ENCODE peak calls at places on chromosomes 3 and 15, in seven cellular contexts. T is HepG2, Y is A549, R is spleen, H is heart left ventricle, V is sigmoid colon, S is right lobe of liver. E is an unnamed sample.

GRCh38 chr3:183449391-183449790 is 21.0 kb upstream of the MCF2L2 start:
- DNase-seq in T (peak), Y (no peak), R (no peak), H (no peak), V (no peak), S (no peak), E (no peak)

GRCh38 chr15:55017636-55018035 is 179.1 kb downstream of the RSL24D1 start:
- DNase-seq in T (no peak), Y (no peak), R (no peak), H (no peak), V (no peak), S (no peak), E (no peak)

GRCh38 chr3:53046171-53047170 is 598 bp upstream of the SFMBT1 start:
- DNase-seq in T (no peak), Y (peak), R (peak), H (peak), V (peak), S (peak), E (peak)

GRCh38 chr15:41251411-41251810 is 20.3 kb downstream of the CHP1 start:
- DNase-seq in T (no peak), Y (no peak), R (no peak), H (no peak), V (no peak), S (no peak), E (no peak)

GRCh38 chr3:98657429-98657828 is 64.0 kb upstream of the CPOX start:
- DNase-seq in T (no peak), Y (peak), R (peak), H (no peak), V (no peak), S (peak), E (no peak)

GRCh38 chr3:173660645-173661299 is 263.2 kb downstream of the NLGN1 start:
- DNase-seq in T (no peak), Y (no peak), R (no peak), H (no peak), V (no peak), S (no peak), E (no peak)

GRCh38 chr15:27869697-27870281 is 229.3 kb downstream of the OCA2 start:
- DNase-seq in T (no peak), Y (no peak), R (no peak), H (no peak), V (no peak), S (no peak), E (no peak)

GRCh38 chr3:12662593-12663310 is 1.2 kb downstream of the RAF1 start:
- DNase-seq in T (no peak), Y (peak), R (peak), H (peak), V (no peak), S (peak), E (peak)

GRCh38 chr3:64863811-64864210 is 176.0 kb upstream of the ADAMTS9 start:
- DNase-seq in T (no peak), Y (no peak), R (no peak), H (no peak), V (no peak), S (no peak), E (no peak)

GRCh38 chr15:59133921-59134427 is 29.0 kb downstream of the CCNB2 start:
- DNase-seq in T (no peak), Y (no peak), R (no peak), H (no peak), V (no peak), S (no peak), E (no peak)

GRCh38 chr15:89770041-89770440 is 6.1 kb upstream of the MESP2 start:
- DNase-seq in T (no peak), Y (no peak), R (no peak), H (no peak), V (no peak), S (no peak), E (no peak)

GRCh38 chr15:32683906-32684584 is 33.8 kb upstream of the GREM1 start:
- DNase-seq in T (no peak), Y (peak), R (no peak), H (no peak), V (no peak), S (no peak), E (no peak)

GRCh38 chr3:32901005-32901932 is 50.2 kb upstream of the CCR4 start:
- DNase-seq in T (no peak), Y (no peak), R (no peak), H (no peak), V (no peak), S (no peak), E (no peak)

GRCh38 chr15:49494842-49495241 is 71.8 kb downstream of the FGF7 start:
- DNase-seq in T (no peak), Y (no peak), R (no peak), H (no peak), V (no peak), S (no peak), E (no peak)

GRCh38 chr3:48503406-48504050 is 446 bp downstream of the SHISA5 start:
- DNase-seq in T (no peak), Y (no peak), R (peak), H (peak), V (peak), S (peak), E (peak)

GRCh38 chr3:10968390-10968789 is 24.2 kb upstream of the SLC6A1 start:
- DNase-seq in T (no peak), Y (no peak), R (peak), H (no peak), V (no peak), S (no peak), E (no peak)

GRCh38 chr3:167437428-167438139 is 36.3 kb downstream of the SERPINI2 start:
- DNase-seq in T (no peak), Y (no peak), R (no peak), H (no peak), V (no peak), S (no peak), E (no peak)

GRCh38 chr3:161682715-161683114 is 186.1 kb downstream of the OTOL1 start:
- DNase-seq in T (no peak), Y (no peak), R (no peak), H (no peak), V (no peak), S (no peak), E (no peak)

GRCh38 chr3:137110392-137110996 is 152.7 kb downstream of the IL20RB start:
- DNase-seq in T (peak), Y (peak), R (no peak), H (no peak), V (no peak), S (no peak), E (no peak)

GRCh38 chr15:57069423-57069822 is 151.0 kb downstream of the TCF12 start:
- DNase-seq in T (no peak), Y (no peak), R (no peak), H (no peak), V (no peak), S (no peak), E (no peak)

GRCh38 chr3:156317457-156317856 is 197.1 kb downstream of the KCNAB1 start:
- DNase-seq in T (peak), Y (peak), R (no peak), H (no peak), V (no peak), S (no peak), E (no peak)

GRCh38 chr3:134333522-134334181 is 40.6 kb downstream of the AMOTL2 start:
- DNase-seq in T (peak), Y (peak), R (no peak), H (no peak), V (peak), S (no peak), E (no peak)

GRCh38 chr3:120284702-120285507 is at the start of gene GPR156:
- DNase-seq in T (no peak), Y (peak), R (no peak), H (no peak), V (no peak), S (no peak), E (peak)

GRCh38 chr3:141384157-141384556 is 15.9 kb downstream of the ZBTB38 start:
- DNase-seq in T (no peak), Y (no peak), R (no peak), H (no peak), V (no peak), S (no peak), E (no peak)

GRCh38 chr3:26345613-26346012 is 277.0 kb upstream of the LRRC3B start:
- DNase-seq in T (no peak), Y (no peak), R (no peak), H (no peak), V (no peak), S (no peak), E (no peak)

GRCh38 chr3:59606638-59607262 is 556.9 kb upstream of the CFAP20DC start:
- DNase-seq in T (no peak), Y (no peak), R (no peak), H (peak), V (no peak), S (no peak), E (peak)

GRCh38 chr15:95371664-95372063 is 958.8 kb upstream of the NR2F2 start:
- DNase-seq in T (no peak), Y (peak), R (no peak), H (no peak), V (no peak), S (no peak), E (no peak)

GRCh38 chr3:178325330-178325729 is 210.9 kb upstream of the KCNMB2 start:
- DNase-seq in T (no peak), Y (peak), R (no peak), H (no peak), V (no peak), S (no peak), E (no peak)

GRCh38 chr3:133412511-133413165 is 12.8 kb downstream of the BFSP2 start:
- DNase-seq in T (no peak), Y (no peak), R (no peak), H (no peak), V (peak), S (no peak), E (peak)

GRCh38 chr3:113754486-113755159 is 7.8 kb downstream of the ATP6V1A start:
- DNase-seq in T (no peak), Y (no peak), R (no peak), H (no peak), V (no peak), S (no peak), E (no peak)

GRCh38 chr3:172591876-172592771 is 68.9 kb upstream of the TNFSF10 start:
- DNase-seq in T (no peak), Y (no peak), R (no peak), H (no peak), V (no peak), S (no peak), E (no peak)

GRCh38 chr3:195697582-195698324 is 23.0 kb upstream of the MUC20 start:
- DNase-seq in T (no peak), Y (peak), R (no peak), H (no peak), V (no peak), S (no peak), E (no peak)

GRCh38 chr3:16803019-16803418 is 81.7 kb upstream of the PLCL2 start:
- DNase-seq in T (no peak), Y (no peak), R (no peak), H (no peak), V (no peak), S (no peak), E (no peak)

GRCh38 chr3:152331018-152331541 is 62.4 kb downstream of the MBNL1 start:
- DNase-seq in T (peak), Y (peak), R (no peak), H (no peak), V (no peak), S (no peak), E (peak)

GRCh38 chr3:13137808-13138565 is 64.8 kb upstream of the IQSEC1 start:
- DNase-seq in T (no peak), Y (no peak), R (peak), H (no peak), V (peak), S (no peak), E (no peak)

GRCh38 chr3:46466871-46467403 is 2.2 kb upstream of the LTF start:
- DNase-seq in T (no peak), Y (no peak), R (no peak), H (no peak), V (no peak), S (no peak), E (no peak)

GRCh38 chr15:45347033-45347432 is 31.3 kb downstream of the GATM start:
- DNase-seq in T (no peak), Y (no peak), R (no peak), H (no peak), V (no peak), S (no peak), E (no peak)
- TF ChIP-seq POLR2A in T (no peak), Y (no peak), R (no peak), H (no peak), V (no peak), S (no peak), E (no peak)

GRCh38 chr3:187926620-187927019 is 181.4 kb upstream of the BCL6 start:
- DNase-seq in T (no peak), Y (no peak), R (no peak), H (no peak), V (no peak), S (no peak), E (no peak)
- H3K27ac ChIP-seq in T (no peak), Y (no peak), R (no peak), H (no peak), V (no peak), S (no peak), E (no peak)

GRCh38 chr3:40451551-40451950 is 5.6 kb upstream of the RPL14 start:
- DNase-seq in T (no peak), Y (no peak), R (no peak), H (no peak), V (no peak), S (no peak), E (no peak)

GRCh38 chr3:40450438-40450837 is 6.7 kb upstream of the RPL14 start:
- DNase-seq in T (no peak), Y (no peak), R (no peak), H (no peak), V (no peak), S (no peak), E (no peak)

GRCh38 chr3:40452562-40452875 is 4.6 kb upstream of the RPL14 start:
- DNase-seq in T (no peak), Y (no peak), R (no peak), H (no peak), V (no peak), S (no peak), E (no peak)

GRCh38 chr3:40452876-40453730 is 4.0 kb upstream of the RPL14 start:
- DNase-seq in T (peak), Y (peak), R (peak), H (peak), V (peak), S (peak), E (peak)

GRCh38 chr3:40452057-40452456 is 5.1 kb upstream of the RPL14 start:
- DNase-seq in T (no peak), Y (no peak), R (no peak), H (no peak), V (no peak), S (no peak), E (no peak)
- H3K4me3 ChIP-seq in T (peak), Y (peak), R (peak), H (peak), V (no peak), S (peak), E (peak)

DNA sequence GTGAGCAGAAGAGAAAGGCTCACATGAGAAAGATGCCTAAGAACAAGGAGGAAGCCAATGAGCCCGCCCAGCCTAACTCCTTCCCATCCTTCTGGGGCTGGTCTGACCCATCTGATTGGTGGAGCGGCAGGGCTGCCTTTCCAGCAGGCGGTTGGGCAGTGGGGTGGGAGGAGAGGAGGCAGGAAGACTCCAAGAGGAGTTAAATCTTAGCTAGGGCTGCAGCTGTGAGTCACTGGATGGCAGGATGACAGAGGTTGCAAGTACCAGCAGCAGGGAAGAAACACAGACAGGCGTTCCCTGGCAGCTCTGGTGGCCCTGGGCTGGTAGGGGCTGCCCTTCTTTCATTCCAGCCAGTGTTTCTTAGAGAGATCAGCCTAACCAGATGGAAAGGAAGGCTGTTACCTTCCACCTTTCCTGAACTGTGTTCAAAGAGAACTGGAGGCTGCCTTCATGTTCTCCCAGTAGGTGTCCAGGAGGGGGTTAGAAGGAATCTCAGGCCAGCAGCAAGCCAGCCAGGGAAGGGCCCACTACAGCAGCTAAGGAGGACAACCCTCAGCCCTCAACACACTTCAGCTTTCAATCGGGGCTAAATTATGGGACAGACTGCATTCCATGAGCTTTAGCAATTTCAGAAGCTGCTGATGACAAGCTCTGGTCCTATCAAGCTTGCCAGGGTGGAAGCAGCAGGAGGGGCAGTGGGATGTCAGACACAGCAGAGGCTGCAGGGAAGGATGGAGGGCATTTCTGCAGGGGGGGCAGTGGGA is 50.3 kb downstream of the CHSY1 start:
- DNase-seq in T (no peak), Y (peak), R (peak), H (peak), V (peak), S (peak), E (peak)
- TF ChIP-seq POLR2A in T (no peak), Y (no peak), R (no peak), H (peak), V (no peak), S (no peak), E (no peak)